ENCODE peak calls at places on chromosomes 1 and 21, in eight cellular contexts. K is K562, A is HCT116, Q is H1, H is endothelial cell of umbilical vein, I is GM23338, R is HepG2, B is GM12878. M is an unnamed sample.

GRCh38 chr1:34597877-34598514 is 156.9 kb upstream of the GJB5 start:
- DNase-seq in B (peak; percentile 41), Q (peak; percentile 62), A (peak; percentile 50), K (peak; percentile 77), H (peak; percentile 10), I (peak; percentile 90), R (peak; percentile 32), M (peak; percentile 32)

GRCh38 chr1:183209533-183210158 is 23.6 kb downstream of the LAMC2 start:
- DNase-seq in A (peak; percentile 51), I (no peak), R (no peak), B (no peak), K (no peak), H (no peak), Q (no peak), M (no peak)

GRCh38 chr1:19384113-19384512 is 72.0 kb downstream of the SLC66A1 start:
- DNase-seq in H (no peak), A (no peak), R (no peak), B (no peak), I (no peak), Q (no peak), K (peak; percentile 59), M (no peak)

GRCh38 chr1:12798911-12799310 is 7.7 kb downstream of the PRAMEF1 start:
- DNase-seq in H (no peak), B (no peak), A (no peak), K (no peak), I (no peak), Q (no peak), R (no peak), M (no peak)

GRCh38 chr1:64062941-64063581 is 140.4 kb upstream of the UBE2U start:
- DNase-seq in B (no peak), K (no peak), H (no peak), I (no peak), Q (no peak), A (no peak), R (no peak), M (no peak)

GRCh38 chr1:15974855-15975254 is 1.0 kb downstream of the ZBTB17 start:
- DNase-seq in K (peak; percentile 20), A (no peak), B (no peak), H (no peak), R (no peak), Q (no peak), I (no peak), M (no peak)

GRCh38 chr1:79430437-79430836 is 423.9 kb upstream of the ADGRL4 start:
- DNase-seq in R (no peak), H (no peak), Q (no peak), K (no peak), A (no peak), I (peak; percentile 40), B (no peak), M (no peak)

GRCh38 chr1:160647329-160647720 is 481 bp upstream of the SLAMF1 start:
- DNase-seq in R (no peak), B (no peak), Q (no peak), I (no peak), K (no peak), H (no peak), A (no peak), M (no peak)

GRCh38 chr1:77303387-77303786 is 21.6 kb downstream of the AK5 start:
- DNase-seq in B (no peak), R (no peak), A (no peak), Q (no peak), K (no peak), H (no peak), I (no peak), M (no peak)

GRCh38 chr1:45543599-45544417 is 6.8 kb upstream of the AKR1A1 start:
- DNase-seq in I (peak; percentile 33), K (peak; percentile 31), A (no peak), R (peak; percentile 31), B (peak; percentile 76), Q (no peak), H (peak; percentile 89), M (no peak)

GRCh38 chr1:116538527-116538926 is 32.3 kb downstream of the CD58 start:
- DNase-seq in Q (no peak), A (peak; percentile 15), R (peak; percentile 71), H (no peak), B (no peak), K (no peak), I (no peak), M (no peak)

GRCh38 chr1:207327994-207328393 is 6.5 kb downstream of the CD55 start:
- DNase-seq in A (no peak), K (peak; percentile 35), B (no peak), I (no peak), H (peak; percentile 54), R (no peak), Q (no peak), M (no peak)

GRCh38 chr21:23374155-23374554 is 2233.1 kb downstream of the MRPL39 start:
- DNase-seq in H (no peak), Q (no peak), I (no peak), B (no peak), A (no peak), K (no peak), R (no peak), M (no peak)

GRCh38 chr1:173870252-173871075 is 2.3 kb downstream of the ZBTB37 start:
- DNase-seq in I (no peak), H (peak; percentile 96), R (no peak), B (peak; percentile 53), K (peak; percentile 79), A (no peak), Q (no peak), M (no peak)

GRCh38 chr1:68285046-68285445 is 52.7 kb upstream of the WLS start:
- DNase-seq in A (no peak), B (no peak), R (no peak), I (no peak), K (no peak), H (no peak), Q (no peak), M (no peak)

GRCh38 chr1:116075981-116076380 is 35.2 kb upstream of the MAB21L3 start:
- DNase-seq in Q (no peak), H (no peak), A (peak; percentile 29), B (no peak), R (no peak), I (no peak), K (no peak), M (no peak)

GRCh38 chr1:155052412-155053400 is 1.6 kb downstream of the ADAM15 start:
- DNase-seq in K (peak; percentile 65), A (no peak), B (no peak), H (peak; percentile 59), I (peak; percentile 46), Q (no peak), R (no peak), M (no peak)

GRCh38 chr1:244273845-244274619 is 177.7 kb downstream of the ADSS2 start:
- DNase-seq in Q (no peak), R (no peak), B (no peak), A (peak; percentile 42), I (no peak), K (peak; percentile 81), H (no peak), M (no peak)

GRCh38 chr1:82487778-82488177 is 687.0 kb downstream of the ADGRL2 start:
- DNase-seq in H (no peak), I (no peak), A (no peak), K (no peak), Q (no peak), B (no peak), R (no peak), M (no peak)

GRCh38 chr1:82486969-82487368 is 686.2 kb downstream of the ADGRL2 start:
- DNase-seq in Q (no peak), B (no peak), H (peak; percentile 11), K (no peak), R (no peak), A (no peak), I (no peak), M (no peak)

GRCh38 chr1:82491301-82491986 is 690.7 kb downstream of the ADGRL2 start:
- DNase-seq in R (no peak), A (no peak), H (no peak), B (no peak), Q (no peak), K (no peak), I (no peak), M (no peak)

GRCh38 chr1:82494117-82494516 is 693.4 kb downstream of the ADGRL2 start:
- DNase-seq in B (no peak), A (no peak), I (no peak), R (no peak), Q (no peak), H (no peak), K (no peak), M (no peak)

GRCh38 chr1:82492168-82492567 is 691.4 kb downstream of the ADGRL2 start:
- DNase-seq in B (no peak), I (no peak), Q (no peak), R (no peak), K (no peak), H (no peak), A (no peak), M (no peak)
- TF ChIP-seq POLR2AphosphoS5 in B (no peak), I (no peak), Q (no peak), R (no peak), K (no peak), H (no peak), A (no peak), M (no peak)

GRCh38 chr1:236143104-236143948 is 987 bp downstream of the GPR137B start:
- DNase-seq in Q (no peak), H (peak; percentile 32), A (no peak), R (no peak), K (no peak), I (peak; percentile 45), B (no peak), M (no peak)
- TF ChIP-seq EZH2 in Q (peak; percentile 26), H (no peak), A (no peak), R (peak; percentile 89), K (no peak), I (no peak), B (no peak), M (no peak)

GRCh38 chr1:55425310-55425930 is 210.3 kb upstream of the USP24 start:
- DNase-seq in Q (no peak), K (no peak), B (no peak), R (no peak), I (peak; percentile 12), H (no peak), A (no peak), M (no peak)
- H3K36me3 ChIP-seq in Q (no peaks in the 10 kb centered on the region), K (no peaks in the 10 kb centered on the region), B (no peaks in the 10 kb centered on the region), R (no peaks in the 10 kb centered on the region), I (no peaks in the 10 kb centered on the region), H (no peaks in the 10 kb centered on the region), A (no peaks in the 10 kb centered on the region), M (no peaks in the 10 kb centered on the region)

GRCh38 chr1:1253972-1254666 is 7.6 kb upstream of the C1QTNF12 start:
- DNase-seq in Q (no peak), R (no peak), H (no peak), K (no peak), I (no peak), A (no peak), B (no peak), M (no peak)
- TF ChIP-seq POLR2AphosphoS5 in Q (no peak), R (no peak), H (no peak), K (no peak), I (no peak), A (no peak), B (no peak), M (no peak)

GRCh38 chr1:38561699-38562098 is 297.9 kb downstream of the RRAGC start:
- DNase-seq in B (no peak), H (no peak), I (no peak), Q (no peak), K (peak; percentile 59), A (no peak), R (no peak), M (no peak)
- TF ChIP-seq EZH2 in B (no peak), H (no peak), I (no peak), Q (no peak), K (no peak), A (no peak), R (no peak), M (no peak)

M was measured in SK-N-MC.